ENCODE peak calls at places on chromosome 3, in nine cellular contexts. C is epithelial cell of esophagus, L is choroid plexus epithelial cell, R is foreskin fibroblast, Y is pancreas, S is GM12878, D is AG04450, Q is body of pancreas, E is colonic mucosa. G is an unnamed sample.

GRCh38 chr3:130341388-130341787 is 4.1 kb upstream of the COL6A5 start:
- DNase-seq in C (peak), L (peak), R (peak), Y (no peak), S (no peak), D (no peak), Q (no peak), E (no peak), G (peak)

GRCh38 chr3:56610669-56611335 is 53.8 kb downstream of the CCDC66 start:
- DNase-seq in C (no peak), L (no peak), R (no peak), Y (no peak), S (no peak), D (no peak), Q (no peak), E (no peak), G (no peak)

GRCh38 chr3:179321585-179322322 is 1.1 kb upstream of the ZNF639 start:
- DNase-seq in C (peak), L (peak), R (peak), Y (no peak), S (no peak), D (no peak), Q (peak), E (peak), G (peak)

GRCh38 chr3:128226186-128226725 is 73.0 kb downstream of the EEFSEC start:
- DNase-seq in C (no peak), L (no peak), R (peak), Y (no peak), S (no peak), D (no peak), Q (no peak), E (no peak), G (no peak)

GRCh38 chr3:101203411-101203810 is 117.0 kb downstream of the IMPG2 start:
- DNase-seq in C (peak), L (peak), R (peak), Y (no peak), S (no peak), D (no peak), Q (no peak), E (no peak), G (peak)

GRCh38 chr3:120198305-120198878 is 86.6 kb downstream of the GPR156 start:
- DNase-seq in C (peak), L (peak), R (peak), Y (no peak), S (no peak), D (no peak), Q (no peak), E (no peak), G (peak)

GRCh38 chr3:58492385-58492970 is 582 bp downstream of the KCTD6 start:
- DNase-seq in C (peak), L (no peak), R (peak), Y (no peak), S (no peak), D (no peak), Q (no peak), E (peak), G (no peak)

GRCh38 chr3:182989566-182989965 is 9.2 kb upstream of the DCUN1D1 start:
- DNase-seq in C (peak), L (no peak), R (no peak), Y (no peak), S (no peak), D (no peak), Q (no peak), E (no peak), G (peak)

GRCh38 chr3:46542801-46543201 is 23.3 kb downstream of the LRRC2 start:
- DNase-seq in C (no peak), L (no peak), R (no peak), Y (no peak), S (no peak), D (no peak), Q (no peak), E (no peak), G (no peak)

GRCh38 chr3:158791259-158791920 is 10.5 kb upstream of the MFSD1 start:
- DNase-seq in C (peak), L (peak), R (peak), Y (no peak), S (no peak), D (no peak), Q (no peak), E (no peak), G (peak)

GRCh38 chr3:184359610-184360009 is 1.8 kb downstream of the CLCN2 start:
- DNase-seq in C (no peak), L (no peak), R (no peak), Y (peak), S (no peak), D (no peak), Q (peak), E (no peak), G (no peak)

GRCh38 chr3:39184081-39184967 is 8.1 kb downstream of the XIRP1 start:
- DNase-seq in C (no peak), L (no peak), R (no peak), Y (no peak), S (no peak), D (no peak), Q (no peak), E (no peak), G (no peak)

GRCh38 chr3:197424674-197425484 is 126.5 kb upstream of the DLG1 start:
- DNase-seq in C (no peak), L (no peak), R (no peak), Y (no peak), S (no peak), D (no peak), Q (no peak), E (no peak), G (no peak)

GRCh38 chr3:21747376-21747775 is 3.6 kb downstream of the ZNF385D start:
- DNase-seq in C (peak), L (no peak), R (peak), Y (no peak), S (no peak), D (no peak), Q (no peak), E (no peak), G (peak)

GRCh38 chr3:157157836-157158235 is 2.1 kb downstream of the CCNL1 start:
- DNase-seq in C (no peak), L (no peak), R (no peak), Y (no peak), S (no peak), D (no peak), Q (no peak), E (no peak), G (no peak)

GRCh38 chr3:186519021-186519658 is 25.0 kb downstream of the CRYGS start:
- DNase-seq in C (no peak), L (no peak), R (no peak), Y (no peak), S (peak), D (no peak), Q (no peak), E (no peak), G (no peak)

GRCh38 chr3:73633916-73634344 is 9.2 kb upstream of the PDZRN3 start:
- DNase-seq in C (no peak), L (no peak), R (no peak), Y (no peak), S (no peak), D (no peak), Q (no peak), E (no peak), G (no peak)

GRCh38 chr3:58177747-58178527 is 32.8 kb downstream of the DNASE1L3 start:
- DNase-seq in C (peak), L (peak), R (peak), Y (peak), S (no peak), D (peak), Q (peak), E (peak), G (no peak)

GRCh38 chr3:9942164-9942563 is 8.5 kb downstream of the CRELD1 start:
- DNase-seq in C (no peak), L (no peak), R (peak), Y (no peak), S (no peak), D (no peak), Q (no peak), E (no peak), G (no peak)

GRCh38 chr3:150210461-150211110 is 197.5 kb upstream of the TSC22D2 start:
- DNase-seq in C (no peak), L (peak), R (no peak), Y (no peak), S (no peak), D (no peak), Q (no peak), E (no peak), G (no peak)

GRCh38 chr3:188389711-188390346 is 235.9 kb downstream of the LPP start:
- DNase-seq in C (peak), L (no peak), R (no peak), Y (no peak), S (no peak), D (no peak), Q (no peak), E (peak), G (peak)

GRCh38 chr3:123760817-123761216 is 123.3 kb downstream of the MYLK start:
- DNase-seq in C (no peak), L (no peak), R (no peak), Y (no peak), S (no peak), D (no peak), Q (no peak), E (peak), G (no peak)

GRCh38 chr3:69738291-69738690 is 973 bp upstream of the MITF start:
- DNase-seq in C (peak), L (peak), R (peak), Y (no peak), S (no peak), D (no peak), Q (no peak), E (no peak), G (peak)

GRCh38 chr3:4011136-4011535 is 211.9 kb downstream of the LRRN1 start:
- DNase-seq in C (no peak), L (no peak), R (no peak), Y (no peak), S (no peak), D (no peak), Q (no peak), E (no peak), G (no peak)

GRCh38 chr3:50237133-50237651 is 1.2 kb downstream of the GNAI2 start:
- DNase-seq in C (peak), L (peak), R (peak), Y (peak), S (no peak), D (no peak), Q (no peak), E (no peak), G (no peak)

GRCh38 chr3:131178710-131179375 is 152.2 kb downstream of the NEK11 start:
- DNase-seq in C (peak), L (no peak), R (no peak), Y (no peak), S (no peak), D (no peak), Q (no peak), E (no peak), G (peak)

GRCh38 chr3:110307065-110307809 is 764.4 kb upstream of the NECTIN3 start:
- DNase-seq in C (no peak), L (peak), R (peak), Y (no peak), S (no peak), D (peak), Q (no peak), E (no peak), G (no peak)

GRCh38 chr3:183485093-183485492 is 56.7 kb upstream of the MCF2L2 start:
- DNase-seq in C (no peak), L (no peak), R (no peak), Y (no peak), S (no peak), D (no peak), Q (no peak), E (no peak), G (no peak)

GRCh38 chr3:179882322-179882721 is 154.4 kb downstream of the PEX5L start:
- DNase-seq in C (no peak), L (peak), R (no peak), Y (no peak), S (peak), D (no peak), Q (no peak), E (no peak), G (no peak)

GRCh38 chr3:45227131-45227819 is 1.2 kb upstream of the TMEM158 start:
- DNase-seq in C (no peak), L (no peak), R (no peak), Y (no peak), S (no peak), D (no peak), Q (no peak), E (no peak), G (no peak)

GRCh38 chr3:50213383-50213782 is 8.3 kb downstream of the SLC38A3 start:
- DNase-seq in C (no peak), L (no peak), R (no peak), Y (peak), S (no peak), D (no peak), Q (peak), E (no peak), G (no peak)

GRCh38 chr3:71206305-71206704 is 377.2 kb downstream of the FOXP1 start:
- DNase-seq in C (no peak), L (no peak), R (no peak), Y (no peak), S (no peak), D (no peak), Q (no peak), E (no peak), G (no peak)

GRCh38 chr3:131110087-131110486 is 83.4 kb downstream of the NEK11 start:
- DNase-seq in C (peak), L (peak), R (peak), Y (no peak), S (no peak), D (no peak), Q (no peak), E (no peak), G (peak)

GRCh38 chr3:154954750-154955149 is 125.4 kb upstream of the MME start:
- DNase-seq in C (peak), L (peak), R (peak), Y (no peak), S (no peak), D (peak), Q (no peak), E (no peak), G (peak)

GRCh38 chr3:9420850-9421549 is 23.6 kb downstream of the SETD5 start:
- DNase-seq in C (peak), L (peak), R (peak), Y (no peak), S (no peak), D (no peak), Q (no peak), E (no peak), G (peak)

GRCh38 chr3:8416965-8417364 is 84.7 kb upstream of the LMCD1 start:
- DNase-seq in C (peak), L (peak), R (peak), Y (no peak), S (no peak), D (no peak), Q (peak), E (peak), G (peak)

GRCh38 chr3:37601832-37602231 is 259.8 kb upstream of the CTDSPL start:
- DNase-seq in C (no peak), L (no peak), R (no peak), Y (no peak), S (no peak), D (no peak), Q (no peak), E (no peak), G (no peak)

DNA sequence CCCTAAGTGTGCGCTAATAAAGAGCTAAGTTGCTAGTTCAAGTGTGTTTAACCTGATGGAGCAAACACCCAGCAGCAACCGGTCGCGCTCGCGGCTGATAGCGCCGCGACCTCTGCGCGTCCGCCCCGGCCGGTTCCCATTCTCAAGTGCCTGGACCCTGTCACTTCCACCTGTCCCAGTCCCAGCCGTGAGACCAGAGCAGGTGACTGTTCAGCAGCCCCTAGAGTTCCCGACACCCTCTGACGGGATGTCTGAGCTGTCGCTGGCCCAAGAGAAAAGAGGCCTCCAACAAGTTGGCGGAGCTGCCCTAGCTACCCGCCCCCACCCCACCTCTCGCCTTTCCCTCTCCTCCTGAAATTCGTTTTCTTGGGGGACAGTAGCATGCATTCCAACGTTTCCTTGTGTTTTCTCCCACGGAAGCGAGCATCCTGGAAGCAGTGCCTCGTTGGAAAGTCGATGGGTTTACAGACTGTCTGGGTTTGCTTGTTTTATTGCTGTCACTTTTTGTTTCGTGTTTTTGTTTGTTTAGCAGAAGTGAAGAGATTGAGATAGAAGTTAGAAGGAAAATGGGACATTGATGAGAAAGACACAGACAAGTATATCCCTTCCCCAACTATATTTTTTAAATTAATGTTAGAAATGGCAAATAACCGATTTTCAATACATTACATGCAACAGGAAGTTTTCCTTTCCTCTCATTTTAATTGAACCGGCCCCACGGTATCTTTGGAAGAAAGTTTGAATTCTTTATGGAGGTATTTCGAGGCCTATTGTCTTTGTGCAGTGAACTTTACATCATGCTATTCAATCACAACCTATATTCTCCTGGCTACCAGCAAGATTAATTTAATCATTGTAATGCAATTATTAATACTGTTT is 3.2 kb upstream of the MECOM start:
- DNase-seq in C (no peak), L (no peak), R (no peak), Y (peak), S (no peak), D (no peak), Q (peak), E (no peak), G (peak)
- H3K4me3 ChIP-seq in C (no peak), L (no peak), R (no peak), Y (peak), S (no peak), D (no peak), Q (no peak), E (no peak), G (peak)

GRCh38 chr3:43213631-43214030 is 72.7 kb upstream of the SNRK start:
- DNase-seq in C (peak), L (no peak), R (no peak), Y (no peak), S (peak), D (no peak), Q (no peak), E (no peak), G (peak)

GRCh38 chr3:43212914-43213611 is 73.3 kb upstream of the SNRK start:
- DNase-seq in C (peak), L (no peak), R (no peak), Y (no peak), S (peak), D (no peak), Q (no peak), E (no peak), G (peak)

GRCh38 chr3:43214616-43215015 is 71.7 kb upstream of the SNRK start:
- DNase-seq in C (peak), L (peak), R (peak), Y (no peak), S (no peak), D (no peak), Q (no peak), E (no peak), G (peak)

GRCh38 chr3:43210049-43211027 is 76.0 kb upstream of the SNRK start:
- DNase-seq in C (no peak), L (no peak), R (no peak), Y (no peak), S (no peak), D (no peak), Q (no peak), E (no peak), G (no peak)

GRCh38 chr3:43211681-43212080 is 74.7 kb upstream of the SNRK start:
- DNase-seq in C (no peak), L (no peak), R (no peak), Y (no peak), S (no peak), D (no peak), Q (no peak), E (no peak), G (no peak)
- H3K4me3 ChIP-seq in C (no peak), L (no peak), R (no peak), Y (no peak), S (no peak), D (no peak), Q (no peak), E (no peak), G (no peak)

GRCh38 chr3:19146685-19147650 is 1.3 kb upstream of the KCNH8 start:
- DNase-seq in C (peak), L (peak), R (peak), Y (peak), S (no peak), D (no peak), Q (peak), E (peak), G (no peak)

GRCh38 chr3:19147905-19148767 is at the start of gene KCNH8:
- DNase-seq in C (no peak), L (no peak), R (peak), Y (peak), S (no peak), D (no peak), Q (peak), E (peak), G (no peak)

GRCh38 chr3:19151171-19151570 is 2.9 kb downstream of the KCNH8 start:
- DNase-seq in C (no peak), L (no peak), R (no peak), Y (no peak), S (no peak), D (no peak), Q (no peak), E (no peak), G (no peak)

GRCh38 chr3:19149388-19149787 is 1.1 kb downstream of the KCNH8 start:
- DNase-seq in C (peak), L (peak), R (peak), Y (no peak), S (no peak), D (no peak), Q (peak), E (peak), G (peak)

DNA sequence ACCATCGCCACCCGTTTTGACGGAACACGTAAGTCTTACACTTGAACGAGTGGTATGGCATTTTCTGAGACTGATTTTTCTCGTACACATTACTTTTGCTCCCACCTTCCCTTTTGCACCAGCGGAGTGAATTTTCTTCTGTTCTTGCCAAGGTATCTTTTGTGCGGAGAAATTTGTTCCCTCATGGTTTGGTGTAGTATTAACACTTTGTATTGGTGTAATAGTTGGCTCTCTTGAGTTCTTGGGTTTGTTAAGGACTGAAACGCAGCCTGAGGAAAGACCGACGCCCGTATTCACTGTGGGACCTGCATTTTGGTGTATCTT is 420 bp downstream of the KCNH8 start:
- DNase-seq in C (no peak), L (no peak), R (peak), Y (no peak), S (no peak), D (no peak), Q (no peak), E (no peak), G (no peak)
- H3K4me3 ChIP-seq in C (no peak), L (no peak), R (no peak), Y (peak), S (no peak), D (no peak), Q (peak), E (peak), G (no peak)

GRCh38 chr3:11636372-11636760 is 7.3 kb downstream of the VGLL4 start:
- DNase-seq in C (no peak), L (no peak), R (no peak), Y (no peak), S (no peak), D (no peak), Q (no peak), E (no peak), G (no peak)
- H3K4me3 ChIP-seq in C (no peak), L (peak), R (no peak), Y (no peak), S (peak), D (no peak), Q (no peak), E (no peak), G (no peak)

GRCh38 chr3:17742092-17742836 is at the start of gene TBC1D5:
- DNase-seq in C (peak), L (peak), R (peak), Y (peak), S (peak), D (peak), Q (peak), E (peak), G (no peak)

GRCh38 chr3:17741621-17742091 is 775 bp downstream of the TBC1D5 start:
- DNase-seq in C (no peak), L (peak), R (no peak), Y (no peak), S (no peak), D (no peak), Q (no peak), E (no peak), G (peak)

GRCh38 chr3:17742837-17743659 is 617 bp upstream of the TBC1D5 start:
- DNase-seq in C (no peak), L (no peak), R (no peak), Y (peak), S (no peak), D (peak), Q (no peak), E (no peak), G (peak)

GRCh38 chr3:17738921-17739320 is 3.5 kb downstream of the TBC1D5 start:
- DNase-seq in C (no peak), L (no peak), R (no peak), Y (no peak), S (no peak), D (no peak), Q (no peak), E (no peak), G (no peak)

GRCh38 chr3:17740703-17741102 is 1.7 kb downstream of the TBC1D5 start:
- DNase-seq in C (peak), L (peak), R (peak), Y (no peak), S (no peak), D (peak), Q (no peak), E (peak), G (peak)
- H3K4me3 ChIP-seq in C (peak), L (peak), R (peak), Y (peak), S (peak), D (peak), Q (no peak), E (peak), G (peak)